ENCODE peak calls at places on chromosomes 11 and 22, in ten cellular contexts. M, Q, P, J, E, U, R, D, S and G are unnamed samples.

GRCh38 chr11:34004226-34004625 is 47.3 kb upstream of the CAPRIN1 start:
- DNase-seq in R (no peak), E (no peak), D (no peak), U (no peak), J (no peak), P (no peak), S (no peak), M (no peak), Q (no peak), G (no peak)

GRCh38 chr11:119493712-119494111 is 70.7 kb upstream of the THY1 start:
- DNase-seq in Q (peak), U (no peak), E (peak), R (peak), D (no peak), M (no peak), J (no peak), S (no peak), P (no peak), G (no peak)

GRCh38 chr22:31995046-31995445 is 48.0 kb upstream of the SLC5A1 start:
- DNase-seq in S (no peak), E (no peak), Q (no peak), P (no peak), J (no peak), D (no peak), U (no peak), M (no peak), R (no peak), G (no peak)

GRCh38 chr11:35781342-35782171 is 119.0 kb downstream of the TRIM44 start:
- DNase-seq in J (no peak), R (no peak), E (peak), S (no peak), P (no peak), D (no peak), Q (no peak), M (no peak), U (no peak), G (no peak)

GRCh38 chr11:44813401-44813800 is 86.6 kb downstream of the TSPAN18 start:
- DNase-seq in S (no peak), M (peak), Q (no peak), D (peak), U (no peak), J (no peak), R (no peak), E (no peak), P (no peak), G (no peak)

GRCh38 chr11:34644669-34645406 is 23.9 kb downstream of the EHF start:
- DNase-seq in D (no peak), P (no peak), J (no peak), S (no peak), Q (no peak), M (no peak), E (peak), U (no peak), R (no peak), G (no peak)

GRCh38 chr11:68396526-68396925 is 64.0 kb upstream of the PPP6R3 start:
- DNase-seq in D (no peak), U (no peak), S (no peak), Q (no peak), E (no peak), J (no peak), P (no peak), R (no peak), M (no peak), G (no peak)

GRCh38 chr11:78806214-78807004 is 231.7 kb upstream of the NARS2 start:
- DNase-seq in R (no peak), P (no peak), Q (peak), J (no peak), E (no peak), U (no peak), S (no peak), M (peak), D (peak), G (no peak)

GRCh38 chr11:71163371-71163770 is 89.0 kb downstream of the SHANK2 start:
- DNase-seq in E (no peak), D (no peak), U (no peak), M (no peak), J (no peak), Q (no peak), R (no peak), P (no peak), S (peak), G (no peak)

GRCh38 chr11:68775951-68776388 is 24.6 kb upstream of the TESMIN start:
- DNase-seq in M (no peak), D (no peak), J (no peak), E (no peak), P (no peak), R (no peak), U (no peak), Q (no peak), S (no peak), G (no peak)

GRCh38 chr11:133477263-133477625 is 55.1 kb downstream of the OPCML start:
- DNase-seq in R (no peak), Q (no peak), U (no peak), E (no peak), M (no peak), D (no peak), J (no peak), P (no peak), S (no peak), G (no peak)

GRCh38 chr11:125105921-125106320 is 5.5 kb downstream of the TMEM218 start:
- DNase-seq in R (no peak), M (no peak), U (no peak), S (no peak), J (no peak), D (no peak), P (no peak), Q (no peak), E (peak), G (no peak)

GRCh38 chr11:133134561-133135173 is 397.6 kb downstream of the OPCML start:
- DNase-seq in J (no peak), P (peak), D (peak), E (peak), R (peak), U (peak), S (peak), M (peak), Q (peak), G (peak)

GRCh38 chr11:77201370-77201769 is 73.3 kb downstream of the MYO7A start:
- DNase-seq in S (peak), J (no peak), Q (no peak), M (no peak), U (no peak), E (no peak), D (peak), R (no peak), P (no peak), G (no peak)

GRCh38 chr11:12693485-12694181 is 19.4 kb downstream of the TEAD1 start:
- DNase-seq in U (peak), J (no peak), D (peak), E (peak), Q (peak), R (peak), M (peak), S (peak), P (peak), G (no peak)

GRCh38 chr11:111435046-111435698 is 56.1 kb upstream of the POU2AF1 start:
- DNase-seq in S (peak), D (no peak), M (no peak), U (peak), P (no peak), E (no peak), R (no peak), J (no peak), Q (no peak), G (no peak)

GRCh38 chr22:27825174-27825573 is 23.6 kb upstream of the MN1 start:
- DNase-seq in P (no peak), E (no peak), U (no peak), J (no peak), Q (no peak), S (no peak), R (no peak), D (no peak), M (no peak), G (no peak)

GRCh38 chr11:17012712-17013547 is 1.3 kb downstream of the PLEKHA7 start:
- DNase-seq in Q (peak), U (peak), M (peak), S (peak), D (no peak), E (peak), J (peak), P (peak), R (peak), G (peak)

GRCh38 chr11:3188496-3189192 is 23.5 kb upstream of the OSBPL5 start:
- DNase-seq in P (no peak), Q (no peak), U (no peak), R (no peak), J (no peak), D (no peak), E (no peak), S (no peak), M (no peak), G (no peak)

GRCh38 chr11:90288207-90288821 is 65.5 kb upstream of the CHORDC1 start:
- DNase-seq in R (no peak), J (no peak), S (no peak), M (no peak), P (peak), Q (no peak), E (peak), U (no peak), D (no peak), G (no peak)

GRCh38 chr22:17851754-17852153 is 77.5 kb upstream of the BID start:
- DNase-seq in E (no peak), D (no peak), J (no peak), M (peak), S (no peak), R (no peak), U (no peak), P (no peak), Q (no peak), G (no peak)

GRCh38 chr11:60928563-60929001 is 4.3 kb downstream of the TMEM132A start:
- DNase-seq in D (no peak), P (no peak), M (no peak), Q (no peak), R (no peak), J (no peak), U (no peak), E (no peak), S (no peak), G (no peak)

GRCh38 chr11:12243511-12243910 is 133.1 kb downstream of the MICAL2 start:
- DNase-seq in Q (peak), M (no peak), R (no peak), U (no peak), S (no peak), P (no peak), D (no peak), E (no peak), J (no peak), G (no peak)

GRCh38 chr22:23204541-23205157 is 24.3 kb downstream of the BCR start:
- DNase-seq in M (peak), J (peak), P (no peak), Q (peak), R (peak), E (no peak), S (peak), U (no peak), D (peak), G (no peak)

GRCh38 chr11:45921561-45922424 is 663 bp upstream of the LARGE2 start:
- DNase-seq in S (peak), M (no peak), D (peak), U (peak), J (peak), P (no peak), R (peak), E (no peak), Q (peak), G (no peak)

GRCh38 chr22:17767236-17768065 is 6.8 kb downstream of the BID start:
- DNase-seq in D (no peak), U (no peak), J (no peak), R (no peak), E (no peak), S (no peak), Q (no peak), P (no peak), M (no peak), G (no peak)

GRCh38 chr11:117438371-117439000 is 110.8 kb downstream of the CEP164 start:
- DNase-seq in R (no peak), J (no peak), E (peak), U (no peak), D (no peak), P (no peak), Q (no peak), S (no peak), M (no peak), G (no peak)

GRCh38 chr11:58616594-58616993 is 5.9 kb upstream of the CNTF start:
- DNase-seq in R (no peak), J (peak), S (peak), M (peak), P (no peak), D (peak), E (peak), Q (peak), U (no peak), G (peak)

GRCh38 chr11:44286268-44286880 is 23.6 kb downstream of the ALX4 start:
- DNase-seq in M (no peak), U (no peak), S (no peak), D (peak), P (peak), R (peak), Q (peak), J (no peak), E (peak), G (peak)

GRCh38 chr11:2886191-2886894 is 768 bp upstream of the CDKN1C start:
- DNase-seq in J (peak), U (no peak), M (peak), R (no peak), S (peak), D (peak), E (no peak), P (no peak), Q (peak), G (no peak)

GRCh38 chr11:3994030-3994640 is 100.5 kb upstream of the RRM1 start:
- DNase-seq in S (no peak), M (no peak), E (peak), P (no peak), R (no peak), U (no peak), J (no peak), Q (no peak), D (no peak), G (no peak)

GRCh38 chr11:61691378-61692156 is 11.4 kb downstream of the DAGLA start:
- DNase-seq in U (no peak), P (no peak), M (no peak), R (no peak), Q (no peak), D (no peak), S (no peak), J (no peak), E (no peak), G (no peak)

GRCh38 chr11:74100231-74100630 is 70.6 kb downstream of the C2CD3 start:
- DNase-seq in S (no peak), J (no peak), E (no peak), P (no peak), M (no peak), Q (no peak), R (no peak), D (no peak), U (no peak), G (no peak)

GRCh38 chr22:39290724-39291161 is 28.7 kb downstream of the RPL3 start:
- DNase-seq in S (peak), U (peak), Q (peak), D (peak), R (peak), M (peak), J (peak), E (peak), P (peak), G (peak)

GRCh38 chr11:107467754-107468153 is 10.1 kb upstream of the CWF19L2 start:
- DNase-seq in Q (no peak), R (no peak), U (no peak), D (no peak), P (no peak), M (no peak), J (no peak), E (no peak), S (no peak), G (no peak)

GRCh38 chr11:2538951-2539735 is 94.3 kb downstream of the KCNQ1 start:
- DNase-seq in D (peak), J (peak), U (no peak), Q (peak), P (no peak), S (peak), E (no peak), M (no peak), R (no peak), G (no peak)

GRCh38 chr11:3810446-3810845 is 2.1 kb downstream of the PGAP2 start:
- DNase-seq in P (no peak), M (no peak), E (no peak), R (no peak), U (no peak), J (no peak), D (no peak), S (no peak), Q (no peak), G (no peak)

GRCh38 chr11:74138021-74138420 is 32.8 kb downstream of the C2CD3 start:
- DNase-seq in Q (no peak), J (no peak), E (peak), R (no peak), D (no peak), U (no peak), P (no peak), M (no peak), S (no peak), G (no peak)

GRCh38 chr22:36950797-36951590 is 37.6 kb downstream of the CSF2RB start:
- DNase-seq in R (no peak), U (no peak), J (no peak), D (no peak), M (no peak), P (no peak), E (no peak), S (no peak), Q (no peak), G (no peak)

GRCh38 chr11:2800655-2801531 is 84.7 kb downstream of the CDKN1C start:
- DNase-seq in U (no peak), M (peak), Q (peak), J (peak), E (no peak), D (peak), S (peak), R (peak), P (no peak), G (no peak)

GRCh38 chr11:20162824-20163777 is 2.8 kb upstream of the DBX1 start:
- DNase-seq in D (no peak), U (no peak), E (peak), J (no peak), S (no peak), M (no peak), P (no peak), R (no peak), Q (peak), G (no peak)
- TF ChIP-seq POLR2A in D (no peak), U (no peak), E (no peak), J (no peak), S (no peak), M (no peak), P (no peak), R (no peak), Q (no peak), G (no peak)

DNA sequence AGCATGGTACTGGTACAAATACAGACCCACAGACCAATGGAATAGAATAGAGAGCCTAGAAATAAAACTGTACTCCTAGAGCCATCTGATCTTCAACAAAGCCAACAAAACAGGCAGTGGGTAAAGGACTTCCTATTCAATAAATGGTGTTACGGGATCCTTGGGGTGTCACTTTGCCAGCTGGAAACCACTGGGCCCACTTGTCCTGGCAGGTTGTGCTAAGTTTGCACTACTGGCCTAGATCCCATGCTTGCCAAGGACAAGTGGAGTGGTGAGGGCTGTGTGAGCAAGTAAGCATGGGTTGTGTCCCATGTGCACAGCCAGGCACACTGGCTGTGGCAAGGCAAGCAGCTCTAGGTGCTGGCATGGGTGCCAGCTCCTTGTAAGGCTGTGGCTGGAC is 8.8 kb upstream of the ISX start:
- DNase-seq in E (no peak), R (no peak), D (no peak), S (no peak), U (peak), Q (no peak), J (no peak), P (no peak), M (no peak), G (no peak)
- TF ChIP-seq POLR2A in E (no peak), R (no peak), D (no peak), S (no peak), U (no peak), Q (no peak), J (no peak), P (no peak), M (no peak), G (no peak)

DNA sequence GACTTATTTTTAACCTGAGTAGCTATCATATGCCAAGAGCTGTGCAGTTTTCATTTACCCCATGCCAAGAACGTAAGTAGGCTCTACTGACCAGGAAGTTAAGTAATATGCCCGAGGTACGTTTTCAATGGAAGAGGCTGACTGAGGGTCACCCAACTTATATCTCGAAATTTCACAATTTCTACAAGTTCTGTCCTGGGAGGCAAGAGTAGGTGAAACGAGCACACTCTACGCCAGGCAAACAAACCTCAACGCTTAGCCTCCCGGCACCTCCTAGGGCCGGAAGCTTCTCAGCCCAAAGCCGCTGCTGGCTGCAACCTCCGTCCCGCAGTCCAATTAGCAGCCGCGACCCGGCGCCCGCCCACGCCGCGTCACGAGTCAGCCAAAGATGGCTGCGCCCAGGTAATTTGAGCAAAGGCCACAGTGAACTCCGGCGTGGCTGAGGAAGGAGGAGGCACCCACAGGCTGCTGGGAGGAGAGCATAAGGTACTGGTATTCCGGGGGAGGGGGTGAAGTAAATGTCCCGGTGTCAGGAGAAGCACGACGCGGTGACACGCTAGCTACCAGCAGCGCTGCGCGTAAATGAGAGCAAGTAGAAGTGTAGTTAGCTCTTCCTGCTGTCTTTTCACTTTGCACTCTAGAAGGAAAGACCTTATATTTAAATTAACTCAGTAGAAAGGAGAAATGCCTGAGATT is at the start of gene TMEM126A:
- DNase-seq in R (peak), Q (peak), E (peak), P (peak), J (peak), D (peak), M (peak), U (peak), S (peak), G (peak)
- TF ChIP-seq POLR2A in R (peak), Q (peak), E (peak), P (peak), J (peak), D (peak), M (peak), U (peak), S (peak), G (peak)

GRCh38 chr11:88175004-88175706 is at the start of gene RAB38:
- DNase-seq in D (peak), S (peak), R (peak), Q (peak), P (no peak), E (peak), J (peak), M (peak), U (peak), G (no peak)
- TF ChIP-seq POLR2A in D (no peak), S (no peak), R (no peak), Q (peak), P (no peak), E (no peak), J (no peak), M (no peak), U (no peak), G (no peak)

DNA sequence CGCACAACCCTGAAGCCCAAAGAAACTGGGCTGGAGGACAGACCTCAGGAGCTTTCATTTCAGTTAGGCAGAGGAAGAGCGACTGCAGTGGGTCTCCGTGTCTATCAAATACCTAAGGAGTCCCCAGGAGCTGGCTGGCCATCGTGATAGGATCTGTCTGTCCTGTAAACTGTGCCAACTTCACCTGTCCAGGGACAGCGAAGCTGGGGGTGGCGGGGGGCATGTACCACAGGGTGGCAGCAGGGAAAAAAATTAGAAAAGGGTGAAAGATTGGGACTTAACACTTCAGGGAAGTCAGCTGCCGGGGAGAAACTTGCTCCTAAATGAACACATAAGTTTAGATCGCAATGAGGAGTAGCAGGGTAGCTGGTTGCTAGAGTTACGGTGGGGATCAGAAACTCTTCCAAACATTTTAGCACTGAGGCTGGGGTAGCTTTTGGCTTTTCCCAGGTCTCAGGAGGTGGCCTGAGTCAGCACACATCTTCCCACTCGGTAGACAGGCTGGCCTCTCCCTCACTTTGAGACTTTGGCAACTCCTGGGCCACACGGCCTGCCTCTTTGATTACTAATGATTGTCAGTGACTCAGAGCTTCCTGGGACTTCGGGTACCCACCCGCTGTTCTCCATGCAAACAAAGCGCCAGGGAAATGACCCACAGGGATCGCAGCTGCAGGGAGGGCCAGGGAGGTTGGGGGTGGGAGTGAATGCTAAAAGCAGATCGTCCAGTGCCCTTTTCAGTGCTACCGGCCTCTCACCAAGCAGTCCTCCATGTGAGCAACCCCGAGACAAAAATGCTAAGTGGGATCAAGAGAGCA is 2.9 kb upstream of the MTFP1 start:
- DNase-seq in M (peak), P (peak), D (peak), Q (peak), S (peak), U (peak), E (peak), J (peak), R (peak), G (no peak)
- TF ChIP-seq POLR2A in M (peak), P (no peak), D (peak), Q (no peak), S (no peak), U (no peak), E (peak), J (no peak), R (no peak), G (no peak)

GRCh38 chr22:48736593-48737460 is 1090.8 kb downstream of the BRD1 start:
- DNase-seq in E (no peak), Q (no peak), D (no peak), S (no peak), R (no peak), M (no peak), J (no peak), U (no peak), P (no peak), G (no peak)
- TF ChIP-seq POLR2A in E (no peak), Q (no peak), D (no peak), S (no peak), R (no peak), M (no peak), J (no peak), U (no peak), P (no peak), G (no peak)